ENCODE peak calls at places on chromosomes 4 and X, in five cellular contexts. One of them, this sample, is unnamed.

GRCh38 chr4:56253631-56254241 is 133.6 kb downstream of the AASDH start:
- DNase-seq in gastrocnemius medialis: no peak
- DNase-seq in psoas muscle: no peak
- DNase-seq in uterus: no peak
- DNase-seq in AG04450: no peak
- DNase-seq in this sample: no peak

GRCh38 chr4:19309365-19309764 is 942.3 kb upstream of the SLIT2 start:
- DNase-seq in gastrocnemius medialis: no peak
- DNase-seq in psoas muscle: no peak
- DNase-seq in uterus: no peak
- DNase-seq in AG04450: peak
- DNase-seq in this sample: no peak

GRCh38 chrX:97109730-97110129 is 226.0 kb downstream of the RPA4 start:
- DNase-seq in gastrocnemius medialis: no peak
- DNase-seq in psoas muscle: no peak
- DNase-seq in uterus: no peak
- DNase-seq in AG04450: no peak
- DNase-seq in this sample: no peak

GRCh38 chr4:25873632-25874129 is 10.9 kb upstream of the SEL1L3 start:
- DNase-seq in gastrocnemius medialis: no peak
- DNase-seq in psoas muscle: no peak
- DNase-seq in uterus: no peak
- DNase-seq in AG04450: no peak
- DNase-seq in this sample: no peak

GRCh38 chr4:15003441-15003890 is 1.2 kb downstream of the CPEB2 start:
- DNase-seq in gastrocnemius medialis: peak
- DNase-seq in psoas muscle: peak
- DNase-seq in uterus: peak
- DNase-seq in AG04450: no peak
- DNase-seq in this sample: peak

GRCh38 chr4:184688447-184688846 is 38.9 kb downstream of the PRIMPOL start:
- DNase-seq in gastrocnemius medialis: no peak
- DNase-seq in psoas muscle: no peak
- DNase-seq in uterus: no peak
- DNase-seq in AG04450: peak
- DNase-seq in this sample: no peak

GRCh38 chr4:20687894-20688293 is 12.4 kb upstream of the PACRGL start:
- DNase-seq in gastrocnemius medialis: no peak
- DNase-seq in psoas muscle: no peak
- DNase-seq in uterus: no peak
- DNase-seq in AG04450: peak
- DNase-seq in this sample: no peak

GRCh38 chrX:13545731-13546130 is 23.7 kb upstream of the EGFL6 start:
- DNase-seq in gastrocnemius medialis: no peak
- DNase-seq in psoas muscle: no peak
- DNase-seq in uterus: no peak
- DNase-seq in AG04450: no peak
- DNase-seq in this sample: no peak

GRCh38 chrX:136531951-136532350 is at the start of gene VGLL1:
- DNase-seq in gastrocnemius medialis: no peak
- DNase-seq in psoas muscle: no peak
- DNase-seq in uterus: no peak
- DNase-seq in AG04450: no peak
- DNase-seq in this sample: no peak

GRCh38 chrX:73867144-73867543 is 304.1 kb downstream of the CHIC1 start:
- DNase-seq in gastrocnemius medialis: no peak
- DNase-seq in psoas muscle: no peak
- DNase-seq in uterus: no peak
- DNase-seq in AG04450: no peak
- DNase-seq in this sample: no peak

GRCh38 chrX:17161991-17162390 is 213.0 kb upstream of the NHS start:
- DNase-seq in gastrocnemius medialis: no peak
- DNase-seq in psoas muscle: no peak
- DNase-seq in uterus: no peak
- DNase-seq in AG04450: no peak
- DNase-seq in this sample: no peak

GRCh38 chr4:26459054-26459755 is 31.1 kb downstream of the CCKAR start:
- DNase-seq in gastrocnemius medialis: no peak
- DNase-seq in psoas muscle: no peak
- DNase-seq in uterus: no peak
- DNase-seq in AG04450: peak
- DNase-seq in this sample: no peak

GRCh38 chrX:135112743-135113142 is 7.6 kb downstream of the ETDB start:
- DNase-seq in gastrocnemius medialis: no peak
- DNase-seq in psoas muscle: peak
- DNase-seq in uterus: no peak
- DNase-seq in AG04450: no peak
- DNase-seq in this sample: no peak

GRCh38 chr4:13483142-13484044 is 747 bp downstream of the RAB28 start:
- DNase-seq in gastrocnemius medialis: peak
- DNase-seq in psoas muscle: peak
- DNase-seq in uterus: peak
- DNase-seq in AG04450: peak
- DNase-seq in this sample: peak

GRCh38 chr4:42501624-42502401 is 104.5 kb downstream of the SHISA3 start:
- DNase-seq in gastrocnemius medialis: no peak
- DNase-seq in psoas muscle: no peak
- DNase-seq in uterus: no peak
- DNase-seq in AG04450: no peak
- DNase-seq in this sample: no peak

GRCh38 chrX:114361076-114361475 is 222.8 kb upstream of the HTR2C start:
- DNase-seq in gastrocnemius medialis: no peak
- DNase-seq in psoas muscle: no peak
- DNase-seq in uterus: no peak
- DNase-seq in AG04450: no peak
- DNase-seq in this sample: no peak

GRCh38 chr4:156158747-156159146 is 205.1 kb upstream of the CTSO start:
- DNase-seq in gastrocnemius medialis: no peak
- DNase-seq in psoas muscle: no peak
- DNase-seq in uterus: no peak
- DNase-seq in AG04450: no peak
- DNase-seq in this sample: no peak

GRCh38 chrX:17922303-17922702 is 61.2 kb upstream of the RAI2 start:
- DNase-seq in gastrocnemius medialis: no peak
- DNase-seq in psoas muscle: no peak
- DNase-seq in uterus: no peak
- DNase-seq in AG04450: no peak
- DNase-seq in this sample: no peak

GRCh38 chr4:38723114-38723513 is 59.1 kb downstream of the KLF3 start:
- DNase-seq in gastrocnemius medialis: no peak
- DNase-seq in psoas muscle: no peak
- DNase-seq in uterus: no peak
- DNase-seq in AG04450: no peak
- DNase-seq in this sample: no peak

GRCh38 chrX:2385224-2385623 is 115.6 kb downstream of the DHRSX start:
- DNase-seq in gastrocnemius medialis: no peak
- DNase-seq in psoas muscle: no peak
- DNase-seq in uterus: no peak
- DNase-seq in AG04450: peak
- DNase-seq in this sample: no peak

GRCh38 chr4:188282620-188283232 is 143.5 kb downstream of the TRIML1 start:
- DNase-seq in gastrocnemius medialis: no peak
- DNase-seq in psoas muscle: no peak
- DNase-seq in uterus: no peak
- DNase-seq in AG04450: no peak
- DNase-seq in this sample: no peak

GRCh38 chr4:158783775-158784174 is 14.9 kb downstream of the FNIP2 start:
- DNase-seq in gastrocnemius medialis: no peak
- DNase-seq in psoas muscle: no peak
- DNase-seq in uterus: no peak
- DNase-seq in AG04450: peak
- DNase-seq in this sample: no peak

GRCh38 chrX:70033348-70033747 is 16.4 kb downstream of the AWAT2 start:
- DNase-seq in gastrocnemius medialis: no peak
- DNase-seq in psoas muscle: no peak
- DNase-seq in uterus: no peak
- DNase-seq in AG04450: no peak
- DNase-seq in this sample: no peak

GRCh38 chr4:56871357-56871993 is 36.2 kb upstream of the REST start:
- DNase-seq in gastrocnemius medialis: no peak
- DNase-seq in psoas muscle: peak
- DNase-seq in uterus: no peak
- DNase-seq in AG04450: no peak
- DNase-seq in this sample: no peak

GRCh38 chr4:67456577-67457196 is 88.6 kb downstream of the CENPC start:
- DNase-seq in gastrocnemius medialis: no peak
- DNase-seq in psoas muscle: no peak
- DNase-seq in uterus: no peak
- DNase-seq in AG04450: no peak
- DNase-seq in this sample: no peak

GRCh38 chr4:34850983-34851382 is 1393.3 kb downstream of the ARAP2 start:
- DNase-seq in gastrocnemius medialis: no peak
- DNase-seq in psoas muscle: no peak
- DNase-seq in uterus: no peak
- DNase-seq in AG04450: no peak
- DNase-seq in this sample: no peak

GRCh38 chr4:112514449-112515277 is 1.3 kb downstream of the NEUROG2 start:
- DNase-seq in gastrocnemius medialis: no peak
- DNase-seq in psoas muscle: no peak
- DNase-seq in uterus: no peak
- DNase-seq in AG04450: no peak
- DNase-seq in this sample: no peak

GRCh38 chr4:47465008-47465407 is 1.5 kb upstream of the COMMD8 start:
- DNase-seq in gastrocnemius medialis: no peak
- DNase-seq in psoas muscle: no peak
- DNase-seq in uterus: no peak
- DNase-seq in AG04450: no peak
- DNase-seq in this sample: no peak

GRCh38 chr4:112112590-112113170 is 32.6 kb upstream of the FAM241A start:
- DNase-seq in gastrocnemius medialis: no peak
- DNase-seq in psoas muscle: no peak
- DNase-seq in uterus: no peak
- DNase-seq in AG04450: no peak
- DNase-seq in this sample: no peak

GRCh38 chr4:174935607-174936006 is 17.4 kb downstream of the ADAM29 start:
- DNase-seq in gastrocnemius medialis: no peak
- DNase-seq in psoas muscle: no peak
- DNase-seq in uterus: no peak
- DNase-seq in AG04450: no peak
- DNase-seq in this sample: no peak

GRCh38 chrX:21798677-21799219 is 40.7 kb upstream of the MBTPS2 start:
- DNase-seq in gastrocnemius medialis: peak
- DNase-seq in psoas muscle: no peak
- DNase-seq in uterus: no peak
- DNase-seq in AG04450: peak
- DNase-seq in this sample: no peak

GRCh38 chr4:3201718-3202702 is 46.9 kb upstream of the MSANTD1 start:
- DNase-seq in gastrocnemius medialis: peak
- DNase-seq in psoas muscle: no peak
- DNase-seq in uterus: no peak
- DNase-seq in AG04450: peak
- DNase-seq in this sample: no peak
- H3K27ac ChIP-seq in gastrocnemius medialis: peak
- H3K27ac ChIP-seq in psoas muscle: peak
- H3K27ac ChIP-seq in uterus: peak
- H3K27ac ChIP-seq in AG04450: no peak
- H3K27ac ChIP-seq in this sample: peak

DNA sequence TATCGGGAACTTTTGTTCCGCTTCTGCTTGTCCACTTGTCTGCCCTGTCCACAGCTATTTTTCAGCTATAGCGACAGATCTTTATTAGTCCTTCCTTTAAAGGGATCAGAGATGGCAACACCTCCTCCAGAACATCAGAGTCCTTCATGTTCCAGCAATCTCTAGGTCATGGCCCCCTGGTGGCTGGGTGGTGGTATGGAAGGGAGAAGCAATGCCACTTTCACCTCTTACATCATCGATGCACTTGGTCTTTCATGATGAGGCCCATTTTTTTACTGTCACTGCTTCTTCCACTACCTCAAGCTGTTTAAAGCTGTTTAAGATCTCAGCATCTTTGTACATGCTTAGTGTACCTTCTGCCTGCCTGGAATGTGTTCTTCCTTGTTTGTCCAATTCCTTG is 106.7 kb downstream of the ARHGAP6 start:
- DNase-seq in gastrocnemius medialis: no peak
- DNase-seq in psoas muscle: no peak
- DNase-seq in uterus: no peak
- DNase-seq in AG04450: no peak
- DNase-seq in this sample: no peak
- TF ChIP-seq CTCF in gastrocnemius medialis: no peak
- TF ChIP-seq CTCF in psoas muscle: no peak
- TF ChIP-seq CTCF in uterus: no peak
- TF ChIP-seq CTCF in AG04450: peak
- TF ChIP-seq CTCF in this sample: no peak

DNA sequence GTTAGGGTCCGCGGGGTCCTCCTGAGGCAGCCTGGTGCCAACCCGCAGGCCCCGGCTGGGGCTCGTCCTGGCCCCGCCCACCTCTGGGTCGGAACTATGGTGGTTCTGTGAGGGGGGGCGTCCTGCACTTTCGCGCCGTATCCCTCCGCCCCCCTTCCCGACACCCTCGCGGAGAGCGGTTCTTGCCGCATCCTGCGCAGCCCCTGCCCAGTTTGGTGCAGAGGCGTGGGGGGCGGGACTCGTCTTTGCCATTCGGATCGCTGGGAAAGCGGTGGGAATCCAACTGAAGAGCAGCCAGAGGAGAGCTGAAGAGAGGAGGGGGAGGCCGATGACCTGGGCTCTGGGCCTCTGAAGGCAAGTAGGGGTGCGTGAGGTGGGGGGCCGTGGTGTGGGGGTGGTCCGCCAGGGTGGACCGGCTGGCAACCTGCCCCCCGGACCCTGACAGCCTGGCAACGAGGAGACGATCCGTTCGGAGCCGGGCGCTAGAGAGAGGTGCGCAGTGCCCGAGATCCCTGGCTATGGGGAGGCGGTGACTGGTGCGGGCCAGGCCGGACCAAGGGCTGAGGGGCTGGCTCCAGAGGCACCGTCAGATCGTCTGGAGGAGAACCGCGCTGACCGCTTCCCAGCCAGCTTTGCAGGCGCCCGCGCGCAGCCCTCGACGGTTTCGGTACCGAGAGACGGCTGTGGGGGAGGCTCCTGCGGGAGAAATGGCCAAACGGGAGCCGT is at the start of gene GPRASP1:
- DNase-seq in gastrocnemius medialis: peak
- DNase-seq in psoas muscle: peak
- DNase-seq in uterus: peak
- DNase-seq in AG04450: no peak
- DNase-seq in this sample: peak
- H3K27ac ChIP-seq in gastrocnemius medialis: peak
- H3K27ac ChIP-seq in psoas muscle: no peak
- H3K27ac ChIP-seq in uterus: peak
- H3K27ac ChIP-seq in AG04450: no peak
- H3K27ac ChIP-seq in this sample: peak

DNA sequence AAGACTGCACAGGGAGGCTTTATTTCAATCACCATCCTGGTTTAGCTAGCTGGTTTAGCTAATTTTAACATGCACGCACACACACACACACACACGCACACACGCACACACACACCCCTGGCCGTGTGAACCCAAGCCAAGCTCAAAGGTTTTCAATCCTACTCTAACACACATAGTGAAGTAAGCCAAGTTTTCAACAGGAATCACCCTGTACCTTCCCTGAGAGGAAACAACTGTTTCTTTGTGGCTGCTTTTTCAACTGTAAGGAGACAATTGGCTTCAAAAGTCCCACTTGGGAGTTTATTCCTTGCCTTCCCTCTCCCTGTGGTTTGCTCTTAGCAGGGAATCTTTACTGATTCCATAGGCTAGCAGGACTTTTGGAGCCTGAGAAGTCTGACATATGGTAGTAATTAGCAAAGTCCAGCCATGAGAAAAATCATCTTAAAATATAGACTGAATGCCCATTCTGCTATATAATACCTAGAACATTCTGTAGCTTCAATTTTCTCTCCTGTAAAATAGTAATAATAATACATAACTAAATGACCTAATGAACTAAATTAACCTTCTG is 98.8 kb upstream of the BMP3 start:
- DNase-seq in gastrocnemius medialis: no peak
- DNase-seq in psoas muscle: no peak
- DNase-seq in uterus: no peak
- DNase-seq in AG04450: no peak
- DNase-seq in this sample: no peak
- TF ChIP-seq CTCF in gastrocnemius medialis: no peak
- TF ChIP-seq CTCF in psoas muscle: no peak
- TF ChIP-seq CTCF in uterus: no peak
- TF ChIP-seq CTCF in AG04450: no peak
- TF ChIP-seq CTCF in this sample: no peak

This sample was measured in sigmoid colon.